ENCODE peak calls at places on chromosomes 3 and 15, in five cellular contexts. R is AG04450, K is tibial artery, B is activated T-cell treated with anti-CD3 and anti-CD28 coated beads for 1 hour, L is HTR-8/SVneo. S is an unnamed sample.
A peak's percentile ranks its signal among the peaks of the same experiment; 100 is the strongest.

GRCh38 chr3:71559578-71560162 is 23.9 kb downstream of the FOXP1 start:
- DNase-seq in R (no peak), K (no peak), B (no peak), L (no peak), S (no peak)

GRCh38 chr15:25862469-25863066 is 559 bp downstream of the ATP10A start:
- DNase-seq in R (no peak), K (peak; percentile 76), B (no peak), L (no peak), S (peak; percentile 83)

GRCh38 chr15:31752363-31752762 is 278.0 kb upstream of the CHRNA7 start:
- DNase-seq in R (no peak), K (no peak), B (no peak), L (no peak), S (no peak)

GRCh38 chr3:169112153-169112892 is 551.2 kb downstream of the MECOM start:
- DNase-seq in R (peak; percentile 69), K (no peak), B (no peak), L (peak; percentile 38), S (no peak)

GRCh38 chr15:40486066-40486770 is 15.4 kb downstream of the CHST14 start:
- DNase-seq in R (no peak), K (no peak), B (no peak), L (no peak), S (no peak)

GRCh38 chr3:171679011-171679492 is 131.2 kb downstream of the PLD1 start:
- DNase-seq in R (no peak), K (no peak), B (no peak), L (no peak), S (no peak)

GRCh38 chr3:146160964-146161724 is at the start of gene PLOD2:
- DNase-seq in R (no peak), K (peak; percentile 95), B (no peak), L (peak; percentile 33), S (no peak)

GRCh38 chr15:92807971-92808571 is 92.1 kb upstream of the CHD2 start:
- DNase-seq in R (no peak), K (no peak), B (no peak), L (no peak), S (no peak)

GRCh38 chr15:72375501-72375845 is 341 bp downstream of the HEXA start:
- DNase-seq in R (no peak), K (no peak), B (no peak), L (peak; percentile 29), S (no peak)

GRCh38 chr15:49697121-49697520 is 76.3 kb downstream of the DTWD1 start:
- DNase-seq in R (no peak), K (no peak), B (no peak), L (no peak), S (no peak)

GRCh38 chr15:98438326-98438725 is 210.0 kb upstream of the IGF1R start:
- DNase-seq in R (no peak), K (no peak), B (no peak), L (no peak), S (no peak)

GRCh38 chr3:71599416-71599815 is 15.9 kb upstream of the FOXP1 start:
- DNase-seq in R (no peak), K (no peak), B (no peak), L (no peak), S (no peak)

GRCh38 chr15:58222698-58223097 is 84.5 kb downstream of the AQP9 start:
- DNase-seq in R (no peak), K (no peak), B (no peak), L (no peak), S (no peak)

GRCh38 chr15:101181349-101181748 is 70.5 kb downstream of the CHSY1 start:
- DNase-seq in R (no peak), K (no peak), B (no peak), L (no peak), S (no peak)

GRCh38 chr3:52782412-52783210 is 5.2 kb downstream of the ITIH1 start:
- DNase-seq in R (no peak), K (peak; percentile 42), B (no peak), L (no peak), S (no peak)

GRCh38 chr15:101723161-101723873 is 956 bp downstream of the TARS3 start:
- DNase-seq in R (no peak), K (no peak), B (no peak), L (peak; percentile 2), S (peak; percentile 36)

GRCh38 chr3:71129611-71130515 is 453.7 kb downstream of the FOXP1 start:
- DNase-seq in R (no peak), K (no peak), B (no peak), L (no peak), S (peak; percentile 45)